ENCODE peak calls at places on chromosome X, in four cellular contexts. N, S, X and A are unnamed samples.

GRCh38 chrX:148588649-148589310 is 88.4 kb downstream of the AFF2 start:
- DNase-seq in N (no peak), X (no peak), S (no peak), A (no peak)

GRCh38 chrX:107716816-107717700 is 58.5 kb downstream of the TSC22D3 start:
- DNase-seq in X (no peak), S (no peak), N (peak), A (peak)

GRCh38 chrX:154013614-154014360 is 5.9 kb downstream of the IRAK1 start:
- DNase-seq in S (no peak), X (peak), N (no peak), A (no peak)

GRCh38 chrX:133269168-133269567 is 51.0 kb upstream of the TFDP3 start:
- DNase-seq in X (no peak), N (no peak), S (no peak), A (no peak)

GRCh38 chrX:118755633-118756032 is 28.2 kb downstream of the IL13RA1 start:
- DNase-seq in N (no peak), S (no peak), X (no peak), A (no peak)

GRCh38 chrX:53347948-53348347 is 66.6 kb upstream of the IQSEC2 start:
- DNase-seq in X (no peak), S (no peak), N (no peak), A (no peak)

GRCh38 chrX:110741213-110741796 is 54.3 kb downstream of the CHRDL1 start:
- DNase-seq in S (no peak), X (no peak), N (no peak), A (no peak)

GRCh38 chrX:129636175-129636681 is 18.5 kb downstream of the APLN start:
- DNase-seq in S (peak), N (no peak), X (peak), A (no peak)

GRCh38 chrX:140949231-140949630 is 53.2 kb upstream of the SPANXB1 start:
- DNase-seq in X (no peak), N (no peak), S (no peak), A (no peak)

GRCh38 chrX:142244568-142244967 is 39.5 kb upstream of the MAGEC2 start:
- DNase-seq in X (no peak), N (no peak), S (no peak), A (no peak)

GRCh38 chrX:31265383-31265782 is 193.5 kb upstream of the FTHL17 start:
- DNase-seq in X (no peak), S (peak), N (no peak), A (no peak)

GRCh38 chrX:105876658-105877057 is 54.3 kb downstream of the NRK start:
- DNase-seq in X (no peak), S (peak), N (peak), A (no peak)

GRCh38 chrX:106726485-106727437 is at the start of gene RNF128:
- DNase-seq in X (no peak), N (peak), S (peak), A (peak)

GRCh38 chrX:119692241-119693031 is 532 bp downstream of the SEPTIN6 start:
- DNase-seq in X (peak), N (no peak), S (no peak), A (no peak)

GRCh38 chrX:137430301-137430700 is 135.6 kb upstream of the ZIC3 start:
- DNase-seq in N (no peak), S (no peak), X (no peak), A (no peak)

GRCh38 chrX:11296051-11296450 is 2.8 kb downstream of the AMELX start:
- DNase-seq in N (no peak), S (no peak), X (no peak), A (no peak)

GRCh38 chrX:24306430-24306829 is 7.4 kb downstream of the SUPT20HL2 start:
- DNase-seq in X (no peak), S (peak), N (no peak), A (no peak)

GRCh38 chrX:153830632-153831434 is 489 bp upstream of the PDZD4 start:
- DNase-seq in S (no peak), N (no peak), X (no peak), A (no peak)

GRCh38 chrX:111447298-111447697 is 35.3 kb upstream of the DCX start:
- DNase-seq in N (peak), X (peak), S (peak), A (peak)

GRCh38 chrX:96181571-96181970 is 503.1 kb upstream of the DIAPH2 start:
- DNase-seq in S (no peak), N (no peak), X (no peak), A (no peak)

GRCh38 chrX:85993539-85994197 is 53.7 kb downstream of the CHM start:
- DNase-seq in X (no peak), N (no peak), S (no peak), A (no peak)

GRCh38 chrX:46838482-46838857 is 1.6 kb downstream of the RP2 start:
- DNase-seq in N (no peak), X (no peak), S (no peak), A (no peak)

GRCh38 chrX:141619336-141619735 is 29.8 kb downstream of the SPANXA2 start:
- DNase-seq in S (no peak), X (no peak), N (no peak), A (no peak)

GRCh38 chrX:153495362-153495751 is 577 bp downstream of the BGN start:
- DNase-seq in X (no peak), N (no peak), S (no peak), A (no peak)

GRCh38 chrX:41276661-41277506 is 57.1 kb upstream of the DDX3X start:
- DNase-seq in S (no peak), N (no peak), X (no peak), A (no peak)

GRCh38 chrX:51860679-51861078 is 32.7 kb upstream of the MAGED1 start:
- DNase-seq in S (peak), X (peak), N (peak), A (no peak)

GRCh38 chrX:48974574-48974973 is 2.9 kb upstream of the KCND1 start:
- DNase-seq in N (no peak), X (no peak), S (no peak), A (no peak)

GRCh38 chrX:10199212-10199611 is 42.4 kb downstream of the CLCN4 start:
- DNase-seq in S (no peak), N (no peak), X (no peak), A (no peak)
- TF ChIP-seq POLR2AphosphoS5 in S (no peak), N (no peak), X (no peak), A (no peak)

GRCh38 chrX:40082447-40083119 is 15.2 kb downstream of the BCOR start:
- DNase-seq in N (no peak), X (no peak), S (peak), A (no peak)
- TF ChIP-seq FOSL1 in N (no peak), X (no peak), S (no peak), A (no peak)

GRCh38 chrX:45264865-45265264 is 64.2 kb upstream of the DIPK2B start:
- DNase-seq in S (no peak), X (no peak), N (no peak), A (no peak)
- TF ChIP-seq POLR2AphosphoS5 in S (no peak), X (no peak), N (no peak), A (no peak)

GRCh38 chrX:114584434-114584943 is 603 bp downstream of the HTR2C start:
- DNase-seq in N (no peak), S (no peak), X (no peak), A (no peak)
- TF ChIP-seq FOSL1 in N (no peak), S (no peak), X (no peak), A (no peak)

DNA sequence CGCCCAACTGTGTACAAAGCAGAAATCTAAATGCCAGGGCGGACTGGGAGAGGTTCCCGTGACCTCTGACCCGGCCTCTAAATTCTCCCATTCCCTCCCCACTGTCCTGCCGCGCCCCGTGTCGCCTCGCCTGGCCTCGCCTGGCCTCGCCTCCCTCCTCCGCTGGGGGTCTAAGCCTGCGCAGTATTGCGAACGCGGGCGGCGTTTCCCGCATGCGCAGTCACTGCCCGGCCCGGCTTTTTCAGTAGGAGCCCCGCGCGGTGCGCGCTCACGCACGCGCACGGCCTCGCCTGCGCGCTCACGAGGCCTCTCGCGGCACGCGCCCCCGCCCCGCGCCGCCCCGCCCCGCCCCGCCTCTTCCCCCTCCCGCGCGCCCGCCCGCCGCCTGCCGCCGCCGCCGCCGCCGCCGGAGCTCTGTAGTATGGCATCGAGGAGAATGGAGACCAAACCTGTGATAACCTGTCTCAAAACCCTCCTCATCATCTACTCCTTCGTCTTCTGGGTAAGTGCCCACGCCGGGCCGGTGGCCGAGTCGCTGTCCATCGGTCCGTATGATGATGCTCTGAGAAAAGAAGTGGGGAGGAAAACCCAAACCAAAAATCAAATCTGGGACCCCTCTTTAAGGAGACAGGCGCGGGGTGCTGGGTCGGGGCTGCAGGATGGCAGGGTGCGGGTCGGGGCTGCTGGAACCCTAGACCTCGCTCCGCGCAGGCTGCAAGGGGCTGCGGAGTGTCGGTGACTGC is at the start of gene TSPAN7:
- DNase-seq in N (peak), X (peak), S (peak), A (peak)
- TF ChIP-seq POLR2AphosphoS5 in N (no peak), X (no peak), S (peak), A (no peak)